ENCODE peak calls at places on chromosomes 12 and 14, in five cellular contexts. I, O, T, D and X are unnamed samples.
A peak's percentile ranks its signal among the peaks of the same experiment; 100 is the strongest.

GRCh38 chr12:77243345-77243744 is 178.0 kb upstream of the E2F7 start:
- DNase-seq in I (no peak), O (no peak), T (no peak), D (no peak), X (no peak)

GRCh38 chr12:128228581-128228980 is 38.4 kb upstream of the TMEM132C start:
- DNase-seq in T (no peak), D (no peak), I (no peak), O (no peak), X (no peak)

GRCh38 chr12:39605996-39606395 is 13.6 kb downstream of the ABCD2 start:
- DNase-seq in T (no peak), D (peak; percentile 59), I (no peak), O (no peak), X (no peak)

GRCh38 chr12:66693901-66694513 is 15.1 kb upstream of the GRIP1 start:
- DNase-seq in D (peak; percentile 52), O (peak; percentile 53), T (no peak), I (peak; percentile 65), X (peak; percentile 13)

GRCh38 chr14:100988411-100988900 is 84.9 kb upstream of the RTL1 start:
- DNase-seq in T (no peak), D (peak; percentile 95), O (no peak), I (no peak), X (no peak)

GRCh38 chr14:99596071-99596627 is 7.9 kb downstream of the CCDC85C start:
- DNase-seq in O (no peak), I (no peak), T (no peak), D (no peak), X (no peak)

GRCh38 chr14:96072076-96072475 is 32.9 kb downstream of the C14orf132 start:
- DNase-seq in I (peak; percentile 19), D (no peak), O (no peak), T (no peak), X (no peak)

GRCh38 chr14:101715209-101716076 is 46.1 kb upstream of the PPP2R5C start:
- DNase-seq in T (no peak), O (no peak), D (no peak), I (peak; percentile 41), X (no peak)

GRCh38 chr12:17326649-17327048 is 720.7 kb upstream of the LMO3 start:
- DNase-seq in O (no peak), I (no peak), D (no peak), T (no peak), X (no peak)

GRCh38 chr14:51643137-51643536 is 8.6 kb upstream of the FRMD6 start:
- DNase-seq in O (no peak), D (no peak), I (no peak), T (no peak), X (no peak)

GRCh38 chr12:49519574-49519936 is 19.3 kb upstream of the KCNH3 start:
- DNase-seq in T (no peak), I (no peak), O (no peak), D (no peak), X (no peak)

GRCh38 chr12:6198556-6198955 is 1.6 kb upstream of the CD9 start:
- DNase-seq in O (no peak), D (no peak), T (no peak), I (no peak), X (no peak)

GRCh38 chr14:98962118-98962517 is 309.9 kb downstream of the BCL11B start:
- DNase-seq in O (no peak), T (no peak), I (no peak), D (no peak), X (no peak)

GRCh38 chr14:104228716-104229620 is 90.6 kb downstream of the KIF26A start:
- DNase-seq in I (no peak), O (no peak), T (no peak), D (no peak), X (no peak)

GRCh38 chr12:56252649-56253048 is 5.5 kb downstream of the ANKRD52 start:
- DNase-seq in I (no peak), T (no peak), D (no peak), O (no peak), X (no peak)

GRCh38 chr12:123912415-123913385 is 59.9 kb downstream of the CCDC92 start:
- DNase-seq in D (no peak), I (no peak), T (no peak), O (no peak), X (no peak)

GRCh38 chr14:76426161-76426696 is 50.3 kb downstream of the ESRRB start:
- DNase-seq in T (no peak), O (no peak), D (peak; percentile 18), I (no peak), X (no peak)

GRCh38 chr12:52907092-52907810 is 2.4 kb upstream of the KRT8 start:
- DNase-seq in D (no peak), I (peak; percentile 93), O (peak; percentile 95), T (no peak), X (no peak)

GRCh38 chr12:94266796-94267529 is 118.6 kb downstream of the PLXNC1 start:
- DNase-seq in D (no peak), I (no peak), T (no peak), O (no peak), X (peak; percentile 8)

GRCh38 chr12:70854138-70854537 is 66.4 kb downstream of the PTPRR start:
- DNase-seq in D (no peak), T (no peak), I (no peak), O (no peak), X (no peak)

GRCh38 chr14:34604990-34605389 is 25.0 kb downstream of the SNX6 start:
- DNase-seq in D (no peak), I (no peak), O (no peak), T (no peak), X (no peak)

GRCh38 chr12:46224401-46224800 is 44.4 kb downstream of the SLC38A1 start:
- DNase-seq in T (no peak), O (no peak), D (no peak), I (no peak), X (peak; percentile 93)

GRCh38 chr12:132210223-132211055 is 66.2 kb downstream of the NOC4L start:
- DNase-seq in T (no peak), I (peak; percentile 74), O (no peak), D (no peak), X (no peak)

GRCh38 chr12:113424915-113425823 is 3.0 kb downstream of the SDSL start:
- DNase-seq in T (peak; percentile 38), O (peak; percentile 44), I (peak; percentile 96), D (no peak), X (peak; percentile 30)

GRCh38 chr14:95545769-95546168 is 10.9 kb downstream of the GLRX5 start:
- DNase-seq in T (no peak), O (no peak), I (peak; percentile 7), D (peak; percentile 53), X (no peak)

GRCh38 chr12:125166046-125166445 is 100.8 kb downstream of the AACS start:
- DNase-seq in I (no peak), D (no peak), O (no peak), T (no peak), X (no peak)

GRCh38 chr12:22100952-22101748 is 55.1 kb downstream of the CMAS start:
- DNase-seq in T (no peak), D (peak; percentile 18), I (peak; percentile 89), O (no peak), X (peak; percentile 31)

GRCh38 chr12:10130042-10130441 is at the start of gene CLEC7A:
- DNase-seq in T (no peak), I (no peak), D (no peak), O (no peak), X (no peak)

GRCh38 chr12:42192258-42192657 is 45.8 kb downstream of the YAF2 start:
- DNase-seq in I (no peak), O (no peak), D (no peak), T (no peak), X (no peak)

GRCh38 chr12:132084681-132085635 is 59.2 kb downstream of the DDX51 start:
- DNase-seq in I (peak; percentile 94), D (no peak), O (no peak), T (peak; percentile 24), X (peak; percentile 95)